ENCODE peak calls at places on chromosome 16, in four cellular contexts. U, R, M and E are unnamed samples.
A peak's percentile ranks its signal among the peaks of the same experiment; 100 is the strongest.

GRCh38 chr16:50244140-50244503 is 22.2 kb upstream of the ADCY7 start:
- DNase-seq in U (no peak), R (no peak), M (no peak), E (no peak)

GRCh38 chr16:2764718-2765117 is 12.3 kb downstream of the SRRM2 start:
- DNase-seq in U (no peak), R (no peak), M (no peak), E (no peak)

GRCh38 chr16:17161034-17161433 is 309.7 kb downstream of the XYLT1 start:
- DNase-seq in U (no peak), R (no peak), M (no peak), E (peak; percentile 25)

GRCh38 chr16:69890891-69891282 is 60.2 kb upstream of the CLEC18A start:
- DNase-seq in U (no peak), R (no peak), M (no peak), E (no peak)

GRCh38 chr16:70685938-70686375 is at the start of gene MTSS2:
- DNase-seq in U (no peak), R (peak; percentile 60), M (peak; percentile 62), E (peak; percentile 34)

GRCh38 chr16:70304892-70305448 is 6.0 kb downstream of the DDX19B start:
- DNase-seq in U (no peak), R (no peak), M (no peak), E (no peak)

GRCh38 chr16:14302031-14302398 is 230.9 kb downstream of the MRTFB start:
- DNase-seq in U (peak; percentile 73), R (peak; percentile 11), M (peak; percentile 61), E (peak; percentile 37)

GRCh38 chr16:86630471-86630870 is 52.1 kb downstream of the FOXL1 start:
- DNase-seq in U (no peak), R (no peak), M (no peak), E (no peak)

GRCh38 chr16:3652373-3653037 is 2.0 kb upstream of the DNASE1 start:
- DNase-seq in U (no peak), R (no peak), M (no peak), E (no peak)

GRCh38 chr16:29151317-29151716 is 166.5 kb downstream of the LAT start:
- DNase-seq in U (no peak), R (no peak), M (no peak), E (no peak)

GRCh38 chr16:7602424-7602935 is 269.8 kb downstream of the RBFOX1 start:
- DNase-seq in U (no peak), R (no peak), M (no peak), E (no peak)

GRCh38 chr16:19314718-19315425 is 29.3 kb downstream of the CLEC19A start:
- DNase-seq in U (no peak), R (no peak), M (no peak), E (no peak)